ENCODE peak calls at places on chromosomes 13 and 19, in six cellular contexts. W is GM23338, X is neural progenitor cell, G is SK-N-SH, Q is OCI-LY7, N is MM.1S. E is an unnamed sample. For H4K20me1, the result is how much of the 10 kb centered on the place peaks cover.

GRCh38 chr19:49808762-49809154 is 4.3 kb downstream of the FUZ start:
- DNase-seq in W (peak), X (peak), G (peak), Q (peak), N (peak), E (peak)

GRCh38 chr19:54430306-54431254 is 15.3 kb downstream of the TTYH1 start:
- DNase-seq in W (peak), X (peak), G (peak), Q (peak), N (no peak), E (no peak)

GRCh38 chr19:29785955-29786589 is 25.7 kb upstream of the CCNE1 start:
- DNase-seq in W (peak), X (no peak), G (no peak), Q (peak), N (peak), E (no peak)

GRCh38 chr19:41327499-41328156 is 17.7 kb downstream of the CCDC97 start:
- DNase-seq in W (peak), X (no peak), G (peak), Q (peak), N (peak), E (peak)

GRCh38 chr19:45428385-45429231 is 4.9 kb upstream of the ERCC1 start:
- DNase-seq in W (peak), X (peak), G (peak), Q (peak), N (no peak), E (no peak)

GRCh38 chr13:26465514-26465913 is 92.0 kb upstream of the WASF3 start:
- DNase-seq in W (no peak), X (no peak), G (no peak), Q (no peak), N (no peak), E (no peak)

GRCh38 chr13:85565652-85566051 is 233.6 kb downstream of the SLITRK6 start:
- DNase-seq in W (no peak), X (no peak), G (no peak), Q (no peak), N (no peak), E (no peak)

GRCh38 chr13:113050856-113051431 is 54.6 kb upstream of the F7 start:
- DNase-seq in W (peak), X (no peak), G (no peak), Q (no peak), N (no peak), E (no peak)

GRCh38 chr13:31945202-31945978 is 86.2 kb upstream of the FRY start:
- DNase-seq in W (peak), X (peak), G (peak), Q (no peak), N (no peak), E (peak)

GRCh38 chr19:33702606-33703437 is 81.1 kb downstream of the CHST8 start:
- DNase-seq in W (no peak), X (no peak), G (peak), Q (no peak), N (no peak), E (no peak)

GRCh38 chr13:33188093-33188882 is 97.3 kb downstream of the STARD13 start:
- DNase-seq in W (no peak), X (no peak), G (no peak), Q (no peak), N (peak), E (peak)

GRCh38 chr13:66835040-66835628 is 395.0 kb downstream of the PCDH9 start:
- DNase-seq in W (no peak), X (peak), G (peak), Q (no peak), N (no peak), E (peak)

GRCh38 chr19:38564981-38565685 is 52.6 kb downstream of the MAP4K1 start:
- DNase-seq in W (peak), X (peak), G (peak), Q (no peak), N (no peak), E (no peak)

GRCh38 chr19:46728693-46729339 is 11.9 kb upstream of the PRKD2 start:
- DNase-seq in W (peak), X (peak), G (peak), Q (peak), N (peak), E (no peak)

GRCh38 chr13:102128216-102128800 is 273.5 kb downstream of the FGF14 start:
- DNase-seq in W (no peak), X (no peak), G (no peak), Q (no peak), N (no peak), E (peak)

GRCh38 chr13:51221674-51222509 is at the start of gene FAM124A:
- DNase-seq in W (peak), X (peak), G (peak), Q (peak), N (peak), E (no peak)

GRCh38 chr13:34066344-34066743 is 248.4 kb downstream of the RFC3 start:
- DNase-seq in W (no peak), X (no peak), G (no peak), Q (no peak), N (no peak), E (no peak)

GRCh38 chr19:56617531-56617930 is 22.4 kb downstream of the ZNF71 start:
- DNase-seq in W (no peak), X (no peak), G (no peak), Q (no peak), N (no peak), E (no peak)

GRCh38 chr19:49588370-49589122 is 2.4 kb upstream of the PRR12 start:
- DNase-seq in W (no peak), X (no peak), G (no peak), Q (no peak), N (peak), E (no peak)

GRCh38 chr13:22487932-22488331 is 692.8 kb upstream of the SGCG start:
- DNase-seq in W (no peak), X (no peak), G (no peak), Q (no peak), N (no peak), E (no peak)

GRCh38 chr19:40632311-40633036 is 31.3 kb downstream of the LTBP4 start:
- DNase-seq in W (peak), X (peak), G (no peak), Q (no peak), N (no peak), E (no peak)

GRCh38 chr19:43414554-43414953 is at the start of gene TEX101:
- DNase-seq in W (no peak), X (no peak), G (no peak), Q (no peak), N (no peak), E (no peak)

GRCh38 chr19:13079542-13079986 is 23.1 kb downstream of the LYL1 start:
- DNase-seq in W (no peak), X (no peak), G (peak), Q (no peak), N (no peak), E (no peak)

GRCh38 chr19:47156861-47157454 is 26.3 kb downstream of the SAE1 start:
- DNase-seq in W (no peak), X (no peak), G (no peak), Q (no peak), N (peak), E (peak)

GRCh38 chr13:74770361-74770760 is 636.2 kb upstream of the KLF12 start:
- DNase-seq in W (no peak), X (no peak), G (no peak), Q (no peak), N (no peak), E (peak)

GRCh38 chr19:15101479-15102082 is 5.6 kb upstream of the SYDE1 start:
- DNase-seq in W (peak), X (peak), G (peak), Q (peak), N (peak), E (no peak)

GRCh38 chr19:44512326-44513298 is 12.3 kb upstream of the ZNF180 start:
- DNase-seq in W (peak), X (peak), G (peak), Q (peak), N (no peak), E (peak)

GRCh38 chr13:84609716-84610115 is 727.4 kb upstream of the SLITRK1 start:
- DNase-seq in W (no peak), X (no peak), G (no peak), Q (no peak), N (no peak), E (peak)

GRCh38 chr13:111282425-111282824 is 38.0 kb upstream of the TEX29 start:
- DNase-seq in W (no peak), X (no peak), G (no peak), Q (no peak), N (no peak), E (no peak)

GRCh38 chr13:23433171-23434153 is at the start of gene SACS:
- DNase-seq in W (peak), X (peak), G (peak), Q (no peak), N (no peak), E (peak)

GRCh38 chr13:111893071-111893606 is 173.8 kb upstream of the SOX1 start:
- DNase-seq in W (peak), X (peak), G (no peak), Q (no peak), N (no peak), E (no peak)

GRCh38 chr19:43778651-43779050 is 2.1 kb downstream of the KCNN4 start:
- DNase-seq in W (no peak), X (no peak), G (no peak), Q (peak), N (no peak), E (no peak)

GRCh38 chr19:11028146-11028545 is 61.1 kb upstream of the LDLR start:
- DNase-seq in W (no peak), X (no peak), G (no peak), Q (no peak), N (no peak), E (no peak)

GRCh38 chr19:11025006-11025405 is 64.2 kb downstream of the SMARCA4 start:
- DNase-seq in W (no peak), X (no peak), G (no peak), Q (no peak), N (no peak), E (no peak)

GRCh38 chr19:11025445-11025844 is 63.8 kb upstream of the LDLR start:
- DNase-seq in W (no peak), X (no peak), G (no peak), Q (no peak), N (no peak), E (no peak)

GRCh38 chr19:11025997-11026396 is 63.3 kb upstream of the LDLR start:
- DNase-seq in W (no peak), X (no peak), G (no peak), Q (no peak), N (no peak), E (no peak)

GRCh38 chr19:11027381-11027780 is 61.9 kb upstream of the LDLR start:
- DNase-seq in W (no peak), X (no peak), G (no peak), Q (no peak), N (no peak), E (no peak)
- H4K20me1 ChIP-seq in W (under half), X (under half), G (under half), Q (under half), N (under half), E (under half)

GRCh38 chr19:10223488-10224213 is 7.5 kb downstream of the S1PR2 start:
- DNase-seq in W (no peak), X (no peak), G (no peak), Q (no peak), N (no peak), E (no peak)
- H3K4me2 ChIP-seq in W (no peak), X (no peak), G (no peak), Q (peak), N (no peak), E (no peak)

DNA sequence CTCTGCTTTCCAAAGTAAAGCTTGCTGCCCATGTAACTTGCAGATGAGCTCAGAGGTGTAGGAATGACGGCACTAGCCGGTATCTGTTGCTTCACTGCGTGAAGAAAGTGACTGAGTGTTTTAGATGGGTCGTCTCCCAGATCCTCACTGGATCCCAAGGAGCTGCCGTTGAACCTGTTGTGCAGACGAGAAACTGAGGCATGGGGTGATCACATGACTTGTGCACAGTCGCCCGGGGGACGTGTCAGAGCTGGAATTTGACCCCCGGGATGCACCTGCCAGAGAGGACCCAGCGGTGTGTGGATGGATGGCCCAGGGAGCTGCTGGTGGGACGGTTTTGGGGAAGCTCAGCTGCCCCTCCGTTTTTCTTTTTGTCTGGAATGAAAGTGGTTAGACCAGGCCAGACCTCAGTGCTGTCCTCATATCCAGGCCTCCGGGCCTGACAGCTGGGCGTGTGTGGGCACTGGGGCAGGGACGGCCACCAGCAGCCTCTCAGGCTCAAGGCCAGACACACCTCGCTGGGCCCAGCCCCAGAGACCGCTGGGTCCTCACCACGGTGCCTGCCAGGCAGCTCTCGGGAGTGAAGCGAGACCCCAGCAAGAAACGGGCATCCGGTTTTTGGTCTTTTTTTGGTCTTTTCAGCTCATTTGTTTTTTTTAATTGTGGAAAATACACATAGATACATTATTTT is 12.5 kb downstream of the ARID3A start:
- DNase-seq in W (no peak), X (no peak), G (no peak), Q (no peak), N (no peak), E (no peak)
- H4K20me1 ChIP-seq in W (under half), X (half or more), G (under half), Q (under half), N (under half), E (half or more)

GRCh38 chr13:30759748-30760147 is 24.4 kb downstream of the ALOX5AP start:
- DNase-seq in W (no peak), X (no peak), G (no peak), Q (no peak), N (no peak), E (peak)
- H3K4me2 ChIP-seq in W (no peak), X (no peak), G (no peak), Q (no peak), N (no peak), E (no peak)

DNA sequence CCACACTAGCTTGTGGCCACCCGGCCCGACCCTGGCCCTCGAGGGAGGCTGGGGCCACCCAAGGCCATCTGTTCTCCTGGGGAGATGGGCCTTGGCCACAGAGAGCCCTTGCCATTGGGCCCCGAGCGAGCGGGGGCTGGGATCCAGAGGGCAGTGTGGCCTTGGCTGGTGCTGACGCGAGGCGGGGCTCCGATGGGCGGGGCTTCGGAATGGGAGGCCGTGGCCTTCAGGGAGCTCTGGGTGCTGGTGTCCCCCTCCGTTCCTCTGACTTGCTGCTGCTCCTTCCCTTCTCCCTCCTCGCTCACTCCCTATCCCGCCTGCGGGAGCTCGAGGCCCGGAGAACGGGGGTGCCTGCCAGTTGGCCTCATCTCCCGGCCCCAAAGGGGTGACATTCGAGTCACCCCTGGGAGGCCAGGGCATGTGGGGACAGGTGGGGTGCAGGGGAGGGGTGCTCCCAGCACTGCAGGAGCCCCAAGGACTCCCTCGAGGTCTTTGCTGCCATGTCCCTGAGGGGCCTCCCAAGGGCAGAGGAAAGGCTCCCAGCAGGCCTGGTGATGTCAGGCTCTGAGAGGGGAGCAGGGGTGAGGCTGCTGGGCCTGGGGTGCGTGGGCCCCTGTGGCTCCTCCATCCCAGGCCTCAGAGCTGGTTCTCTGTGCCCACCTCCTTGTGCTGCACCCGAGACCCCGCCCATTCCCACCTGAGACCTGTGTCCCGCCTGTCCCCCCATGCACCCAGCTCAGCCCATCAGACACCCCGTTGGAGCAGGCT is 4.2 kb downstream of the NCLN start:
- DNase-seq in W (peak), X (no peak), G (no peak), Q (no peak), N (no peak), E (no peak)
- H4K20me1 ChIP-seq in W (under half), X (half or more), G (under half), Q (under half), N (under half), E (half or more)

DNA sequence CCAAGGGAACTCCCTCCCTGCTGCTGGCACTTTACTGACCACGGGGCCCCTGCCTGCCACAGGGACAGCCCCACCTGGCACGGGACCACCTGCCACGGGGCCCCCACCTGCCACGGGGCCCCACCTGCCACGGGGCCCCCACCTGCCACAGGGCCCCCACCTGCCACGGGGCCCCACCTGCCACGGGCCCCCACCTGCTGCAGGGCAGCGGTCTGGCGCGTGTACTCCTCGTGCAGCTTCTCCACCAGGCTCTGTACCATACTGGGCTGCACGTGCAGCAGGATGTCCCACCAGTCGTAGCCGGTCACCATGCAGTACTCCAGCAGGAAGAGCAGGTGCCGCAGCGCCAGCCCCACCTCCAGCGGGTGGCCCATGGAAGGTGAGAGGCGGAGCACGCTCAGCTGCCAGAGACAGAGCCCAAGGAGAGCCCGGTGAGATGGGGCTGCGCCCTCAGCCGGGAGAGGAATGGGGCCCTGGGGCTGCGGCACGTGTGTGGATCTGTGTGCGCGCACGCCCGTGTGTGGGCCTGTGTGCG is 16.1 kb downstream of the MED16 start:
- DNase-seq in W (no peak), X (no peak), G (no peak), Q (no peak), N (no peak), E (no peak)
- H3K4me2 ChIP-seq in W (no peak), X (no peak), G (no peak), Q (no peak), N (no peak), E (no peak)

GRCh38 chr19:2237051-2237868 is 636 bp downstream of the SF3A2 start:
- DNase-seq in W (no peak), X (no peak), G (no peak), Q (peak), N (no peak), E (no peak)
- H4K20me1 ChIP-seq in W (under half), X (half or more), G (half or more), Q (half or more), N (under half), E (half or more)

DNA sequence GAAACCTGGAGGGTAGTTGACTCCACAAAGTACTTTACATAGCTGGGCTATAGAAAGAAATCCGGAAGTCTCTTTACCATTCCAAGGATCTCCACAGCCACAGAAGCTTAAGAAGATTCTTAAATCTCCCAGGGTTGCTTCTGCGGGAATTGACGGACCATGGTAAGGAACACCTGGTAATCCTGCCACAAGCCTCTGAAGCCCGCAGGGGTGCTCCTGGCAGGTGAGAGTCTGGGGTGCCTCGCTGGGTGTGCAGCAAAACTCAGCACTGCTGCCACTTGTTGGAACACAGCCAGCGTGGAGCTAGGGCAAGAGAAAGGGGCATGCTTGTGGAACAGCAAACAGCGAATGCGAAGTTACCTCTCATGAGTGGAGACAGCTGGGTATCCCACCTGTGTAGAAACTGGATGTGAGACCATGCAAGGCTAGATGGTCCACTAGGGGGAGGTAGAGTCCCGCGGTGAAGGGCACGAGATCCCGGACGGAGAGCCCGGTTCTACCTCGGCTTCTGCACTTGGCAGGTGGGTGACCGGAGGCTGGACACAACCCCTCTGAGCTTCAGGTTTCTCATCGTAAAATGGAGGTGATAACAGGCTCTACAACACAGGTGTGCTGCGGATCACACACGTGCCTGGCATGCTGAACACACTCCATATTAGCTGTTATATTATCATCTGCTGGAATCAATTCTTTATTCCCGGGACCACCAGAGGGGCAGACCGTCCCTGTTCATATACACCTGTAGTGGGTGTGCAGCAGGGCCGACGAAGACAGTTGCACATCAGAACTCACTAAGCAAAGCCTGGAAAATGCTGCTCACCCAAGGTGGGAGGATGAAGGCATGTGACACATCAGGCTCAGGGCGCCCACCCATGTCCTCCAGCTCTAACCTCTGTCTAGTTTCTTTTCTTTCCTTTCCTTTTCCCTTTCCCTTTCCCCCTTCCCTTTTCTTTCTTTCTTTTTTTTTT is 24.1 kb upstream of the UBAC2 start:
- DNase-seq in W (peak), X (peak), G (peak), Q (peak), N (peak), E (no peak)
- H3K4me2 ChIP-seq in W (peak), X (no peak), G (peak), Q (peak), N (peak), E (peak)